ENCODE peak calls at places on chromosome 2, in ten cellular contexts. One of them, this sample, is unnamed.

GRCh38 chr2:187546762-187547333 is 7.4 kb downstream of the TFPI start:
- DNase-seq in T-cell: no peak
- DNase-seq in T-helper 2 cell: no peak
- DNase-seq in GM03348: no peak
- DNase-seq in EL: peak
- DNase-seq in left cardiac atrium: no peak
- DNase-seq in stimulated activated naive CD4-positive, alpha-beta T cell: no peak
- DNase-seq in endothelial cell: no peak
- DNase-seq in KBM-7: no peak
- DNase-seq in central memory CD4-positive, alpha-beta T cell: no peak
- DNase-seq in this sample: no peak

GRCh38 chr2:166249318-166249717 is 121.5 kb upstream of the SCN1A start:
- DNase-seq in T-cell: no peak
- DNase-seq in T-helper 2 cell: no peak
- DNase-seq in GM03348: no peak
- DNase-seq in EL: no peak
- DNase-seq in left cardiac atrium: no peak
- DNase-seq in stimulated activated naive CD4-positive, alpha-beta T cell: no peak
- DNase-seq in endothelial cell: no peak
- DNase-seq in KBM-7: no peak
- DNase-seq in central memory CD4-positive, alpha-beta T cell: no peak
- DNase-seq in this sample: no peak

GRCh38 chr2:31347788-31348187 is 66.8 kb downstream of the XDH start:
- DNase-seq in T-cell: no peak
- DNase-seq in T-helper 2 cell: no peak
- DNase-seq in GM03348: peak
- DNase-seq in EL: peak
- DNase-seq in left cardiac atrium: no peak
- DNase-seq in stimulated activated naive CD4-positive, alpha-beta T cell: no peak
- DNase-seq in endothelial cell: no peak
- DNase-seq in KBM-7: no peak
- DNase-seq in central memory CD4-positive, alpha-beta T cell: no peak
- DNase-seq in this sample: no peak

GRCh38 chr2:168968342-168968741 is 62.8 kb downstream of the ABCB11 start:
- DNase-seq in T-cell: no peak
- DNase-seq in T-helper 2 cell: no peak
- DNase-seq in GM03348: no peak
- DNase-seq in EL: no peak
- DNase-seq in left cardiac atrium: no peak
- DNase-seq in stimulated activated naive CD4-positive, alpha-beta T cell: no peak
- DNase-seq in endothelial cell: no peak
- DNase-seq in KBM-7: no peak
- DNase-seq in central memory CD4-positive, alpha-beta T cell: no peak
- DNase-seq in this sample: no peak

GRCh38 chr2:202104286-202104870 is 31.3 kb downstream of the KIAA2012 start:
- DNase-seq in T-cell: no peak
- DNase-seq in T-helper 2 cell: peak
- DNase-seq in GM03348: peak
- DNase-seq in EL: peak
- DNase-seq in left cardiac atrium: no peak
- DNase-seq in stimulated activated naive CD4-positive, alpha-beta T cell: no peak
- DNase-seq in endothelial cell: peak
- DNase-seq in KBM-7: peak
- DNase-seq in central memory CD4-positive, alpha-beta T cell: no peak
- DNase-seq in this sample: peak

GRCh38 chr2:8535821-8536685 is 145.8 kb upstream of the ID2 start:
- DNase-seq in T-cell: no peak
- DNase-seq in T-helper 2 cell: no peak
- DNase-seq in GM03348: peak
- DNase-seq in EL: no peak
- DNase-seq in left cardiac atrium: peak
- DNase-seq in stimulated activated naive CD4-positive, alpha-beta T cell: no peak
- DNase-seq in endothelial cell: no peak
- DNase-seq in KBM-7: peak
- DNase-seq in central memory CD4-positive, alpha-beta T cell: no peak
- DNase-seq in this sample: peak

GRCh38 chr2:215367647-215368492 is 56.0 kb downstream of the ATIC start:
- DNase-seq in T-cell: no peak
- DNase-seq in T-helper 2 cell: no peak
- DNase-seq in GM03348: peak
- DNase-seq in EL: peak
- DNase-seq in left cardiac atrium: no peak
- DNase-seq in stimulated activated naive CD4-positive, alpha-beta T cell: no peak
- DNase-seq in endothelial cell: no peak
- DNase-seq in KBM-7: no peak
- DNase-seq in central memory CD4-positive, alpha-beta T cell: no peak
- DNase-seq in this sample: no peak

GRCh38 chr2:20451761-20452499 is 5.1 kb downstream of the RHOB start:
- DNase-seq in T-cell: no peak
- DNase-seq in T-helper 2 cell: no peak
- DNase-seq in GM03348: no peak
- DNase-seq in EL: no peak
- DNase-seq in left cardiac atrium: no peak
- DNase-seq in stimulated activated naive CD4-positive, alpha-beta T cell: no peak
- DNase-seq in endothelial cell: no peak
- DNase-seq in KBM-7: no peak
- DNase-seq in central memory CD4-positive, alpha-beta T cell: no peak
- DNase-seq in this sample: no peak

GRCh38 chr2:10124538-10125045 is 2.1 kb downstream of the RRM2 start:
- DNase-seq in T-cell: peak
- DNase-seq in T-helper 2 cell: peak
- DNase-seq in GM03348: peak
- DNase-seq in EL: peak
- DNase-seq in left cardiac atrium: no peak
- DNase-seq in stimulated activated naive CD4-positive, alpha-beta T cell: peak
- DNase-seq in endothelial cell: peak
- DNase-seq in KBM-7: peak
- DNase-seq in central memory CD4-positive, alpha-beta T cell: peak
- DNase-seq in this sample: peak

GRCh38 chr2:58651930-58652329 is 410.8 kb upstream of the FANCL start:
- DNase-seq in T-cell: no peak
- DNase-seq in T-helper 2 cell: no peak
- DNase-seq in GM03348: no peak
- DNase-seq in EL: no peak
- DNase-seq in left cardiac atrium: no peak
- DNase-seq in stimulated activated naive CD4-positive, alpha-beta T cell: no peak
- DNase-seq in endothelial cell: no peak
- DNase-seq in KBM-7: no peak
- DNase-seq in central memory CD4-positive, alpha-beta T cell: no peak
- DNase-seq in this sample: no peak

GRCh38 chr2:96148410-96149217 is 3.4 kb upstream of the DUSP2 start:
- DNase-seq in T-cell: peak
- DNase-seq in T-helper 2 cell: peak
- DNase-seq in GM03348: peak
- DNase-seq in EL: peak
- DNase-seq in left cardiac atrium: peak
- DNase-seq in stimulated activated naive CD4-positive, alpha-beta T cell: peak
- DNase-seq in endothelial cell: peak
- DNase-seq in KBM-7: peak
- DNase-seq in central memory CD4-positive, alpha-beta T cell: peak
- DNase-seq in this sample: no peak

GRCh38 chr2:239181601-239182471 is 219.0 kb downstream of the HDAC4 start:
- DNase-seq in T-cell: no peak
- DNase-seq in T-helper 2 cell: no peak
- DNase-seq in GM03348: no peak
- DNase-seq in EL: no peak
- DNase-seq in left cardiac atrium: peak
- DNase-seq in stimulated activated naive CD4-positive, alpha-beta T cell: no peak
- DNase-seq in endothelial cell: no peak
- DNase-seq in KBM-7: no peak
- DNase-seq in central memory CD4-positive, alpha-beta T cell: no peak
- DNase-seq in this sample: peak

GRCh38 chr2:127024769-127025356 is 82.1 kb downstream of the BIN1 start:
- DNase-seq in T-cell: no peak
- DNase-seq in T-helper 2 cell: no peak
- DNase-seq in GM03348: peak
- DNase-seq in EL: peak
- DNase-seq in left cardiac atrium: no peak
- DNase-seq in stimulated activated naive CD4-positive, alpha-beta T cell: no peak
- DNase-seq in endothelial cell: peak
- DNase-seq in KBM-7: no peak
- DNase-seq in central memory CD4-positive, alpha-beta T cell: no peak
- DNase-seq in this sample: peak

GRCh38 chr2:10378189-10378588 is 69.9 kb downstream of the ODC1 start:
- DNase-seq in T-cell: no peak
- DNase-seq in T-helper 2 cell: peak
- DNase-seq in GM03348: no peak
- DNase-seq in EL: no peak
- DNase-seq in left cardiac atrium: no peak
- DNase-seq in stimulated activated naive CD4-positive, alpha-beta T cell: peak
- DNase-seq in endothelial cell: no peak
- DNase-seq in KBM-7: peak
- DNase-seq in central memory CD4-positive, alpha-beta T cell: peak
- DNase-seq in this sample: no peak

GRCh38 chr2:207008105-207008990 is 69.0 kb downstream of the CPO start:
- DNase-seq in T-cell: no peak
- DNase-seq in T-helper 2 cell: no peak
- DNase-seq in GM03348: peak
- DNase-seq in EL: peak
- DNase-seq in left cardiac atrium: no peak
- DNase-seq in stimulated activated naive CD4-positive, alpha-beta T cell: no peak
- DNase-seq in endothelial cell: peak
- DNase-seq in KBM-7: no peak
- DNase-seq in central memory CD4-positive, alpha-beta T cell: no peak
- DNase-seq in this sample: no peak

GRCh38 chr2:63786506-63786905 is 55.2 kb upstream of the UGP2 start:
- DNase-seq in T-cell: no peak
- DNase-seq in T-helper 2 cell: no peak
- DNase-seq in GM03348: no peak
- DNase-seq in EL: no peak
- DNase-seq in left cardiac atrium: no peak
- DNase-seq in stimulated activated naive CD4-positive, alpha-beta T cell: no peak
- DNase-seq in endothelial cell: no peak
- DNase-seq in KBM-7: no peak
- DNase-seq in central memory CD4-positive, alpha-beta T cell: no peak
- DNase-seq in this sample: no peak

GRCh38 chr2:9665903-9666302 is 35.1 kb upstream of the YWHAQ start:
- DNase-seq in T-cell: no peak
- DNase-seq in T-helper 2 cell: no peak
- DNase-seq in GM03348: peak
- DNase-seq in EL: peak
- DNase-seq in left cardiac atrium: no peak
- DNase-seq in stimulated activated naive CD4-positive, alpha-beta T cell: no peak
- DNase-seq in endothelial cell: no peak
- DNase-seq in KBM-7: no peak
- DNase-seq in central memory CD4-positive, alpha-beta T cell: no peak
- DNase-seq in this sample: no peak

GRCh38 chr2:69464575-69464974 is 27.3 kb upstream of the NFU1 start:
- DNase-seq in T-cell: no peak
- DNase-seq in T-helper 2 cell: no peak
- DNase-seq in GM03348: peak
- DNase-seq in EL: no peak
- DNase-seq in left cardiac atrium: peak
- DNase-seq in stimulated activated naive CD4-positive, alpha-beta T cell: no peak
- DNase-seq in endothelial cell: no peak
- DNase-seq in KBM-7: no peak
- DNase-seq in central memory CD4-positive, alpha-beta T cell: no peak
- DNase-seq in this sample: no peak

GRCh38 chr2:222525776-222526175 is 101.4 kb downstream of the SGPP2 start:
- DNase-seq in T-cell: no peak
- DNase-seq in T-helper 2 cell: no peak
- DNase-seq in GM03348: no peak
- DNase-seq in EL: no peak
- DNase-seq in left cardiac atrium: no peak
- DNase-seq in stimulated activated naive CD4-positive, alpha-beta T cell: no peak
- DNase-seq in endothelial cell: no peak
- DNase-seq in KBM-7: no peak
- DNase-seq in central memory CD4-positive, alpha-beta T cell: no peak
- DNase-seq in this sample: no peak

GRCh38 chr2:163664610-163665009 is 71.2 kb downstream of the FIGN start:
- DNase-seq in T-cell: no peak
- DNase-seq in T-helper 2 cell: no peak
- DNase-seq in GM03348: peak
- DNase-seq in EL: peak
- DNase-seq in left cardiac atrium: no peak
- DNase-seq in stimulated activated naive CD4-positive, alpha-beta T cell: no peak
- DNase-seq in endothelial cell: no peak
- DNase-seq in KBM-7: no peak
- DNase-seq in central memory CD4-positive, alpha-beta T cell: no peak
- DNase-seq in this sample: no peak

GRCh38 chr2:237096911-237097310 is 11.2 kb downstream of the COPS8 start:
- DNase-seq in T-cell: no peak
- DNase-seq in T-helper 2 cell: no peak
- DNase-seq in GM03348: no peak
- DNase-seq in EL: peak
- DNase-seq in left cardiac atrium: no peak
- DNase-seq in stimulated activated naive CD4-positive, alpha-beta T cell: no peak
- DNase-seq in endothelial cell: no peak
- DNase-seq in KBM-7: no peak
- DNase-seq in central memory CD4-positive, alpha-beta T cell: no peak
- DNase-seq in this sample: no peak

GRCh38 chr2:25303517-25304338 is 38.0 kb downstream of the DNMT3A start:
- DNase-seq in T-cell: no peak
- DNase-seq in T-helper 2 cell: no peak
- DNase-seq in GM03348: no peak
- DNase-seq in EL: no peak
- DNase-seq in left cardiac atrium: no peak
- DNase-seq in stimulated activated naive CD4-positive, alpha-beta T cell: no peak
- DNase-seq in endothelial cell: no peak
- DNase-seq in KBM-7: no peak
- DNase-seq in central memory CD4-positive, alpha-beta T cell: no peak
- DNase-seq in this sample: no peak